ENCODE peak calls at places on chromosomes 2 and 18, in five cellular contexts. M, R, C, U and D are unnamed samples. For H3K27me3, the result is how much of the 10 kb centered on the place peaks cover.

GRCh38 chr2:158234497-158234896 is 132.8 kb downstream of the UPP2 start:
- DNase-seq in M (no peak), R (no peak), C (no peak), U (peak), D (no peak)

GRCh38 chr18:12423393-12423792 is 15.7 kb downstream of the PRELID3A start:
- DNase-seq in M (no peak), R (no peak), C (no peak), U (no peak), D (no peak)

GRCh38 chr2:236919209-236919608 is 166.5 kb upstream of the COPS8 start:
- DNase-seq in M (no peak), R (peak), C (no peak), U (peak), D (no peak)

GRCh38 chr2:187299122-187299906 is 148.7 kb downstream of the CALCRL start:
- DNase-seq in M (no peak), R (peak), C (no peak), U (peak), D (no peak)

GRCh38 chr2:200781626-200782025 is 30.1 kb upstream of the BZW1 start:
- DNase-seq in M (no peak), R (no peak), C (no peak), U (no peak), D (no peak)

GRCh38 chr18:10231220-10231619 is 223.2 kb upstream of the APCDD1 start:
- DNase-seq in M (no peak), R (no peak), C (no peak), U (no peak), D (no peak)

GRCh38 chr2:68319397-68320117 is at the start of gene CNRIP1:
- DNase-seq in M (peak), R (peak), C (no peak), U (peak), D (no peak)

GRCh38 chr2:143903172-143903856 is 616.6 kb downstream of the ZEB2 start:
- DNase-seq in M (no peak), R (peak), C (no peak), U (peak), D (no peak)

GRCh38 chr18:45167109-45167551 is 448.1 kb upstream of the SLC14A2 start:
- DNase-seq in M (no peak), R (peak), C (no peak), U (peak), D (no peak)

GRCh38 chr2:120938132-120938771 is 202.6 kb downstream of the GLI2 start:
- DNase-seq in M (no peak), R (no peak), C (no peak), U (peak), D (no peak)

GRCh38 chr2:141554810-141555209 is 576.0 kb downstream of the LRP1B start:
- DNase-seq in M (no peak), R (no peak), C (no peak), U (peak), D (no peak)

GRCh38 chr18:78692105-78692504 is 287.5 kb upstream of the SALL3 start:
- DNase-seq in M (no peak), R (no peak), C (no peak), U (no peak), D (no peak)

GRCh38 chr2:121095257-121096080 is 189.5 kb downstream of the TFCP2L1 start:
- DNase-seq in M (peak), R (peak), C (no peak), U (peak), D (no peak)

GRCh38 chr18:7645756-7646155 is 78.6 kb downstream of the PTPRM start:
- DNase-seq in M (no peak), R (peak), C (no peak), U (no peak), D (no peak)

GRCh38 chr2:160379399-160379798 is 114.2 kb downstream of the RBMS1 start:
- DNase-seq in M (no peak), R (no peak), C (no peak), U (peak), D (no peak)

GRCh38 chr2:46329803-46330775 is 32.9 kb downstream of the EPAS1 start:
- DNase-seq in M (no peak), R (peak), C (no peak), U (peak), D (peak)

GRCh38 chr18:41973989-41974388 is 19.0 kb downstream of the PIK3C3 start:
- DNase-seq in M (no peak), R (no peak), C (no peak), U (no peak), D (peak)

GRCh38 chr2:208542465-208543041 is 136.0 kb downstream of the PTH2R start:
- DNase-seq in M (no peak), R (no peak), C (no peak), U (no peak), D (peak)

GRCh38 chr2:174325932-174326879 is 8.5 kb upstream of the SP9 start:
- DNase-seq in M (peak), R (no peak), C (no peak), U (peak), D (no peak)

GRCh38 chr2:174327958-174328308 is 6.8 kb upstream of the SP9 start:
- DNase-seq in M (no peak), R (no peak), C (no peak), U (no peak), D (no peak)

GRCh38 chr2:174328309-174329156 is 6.2 kb upstream of the SP9 start:
- DNase-seq in M (no peak), R (no peak), C (no peak), U (no peak), D (no peak)

GRCh38 chr2:174327559-174327897 is 7.2 kb upstream of the SP9 start:
- DNase-seq in M (no peak), R (no peak), C (no peak), U (no peak), D (no peak)

GRCh38 chr2:174326880-174327558 is 7.7 kb upstream of the SP9 start:
- DNase-seq in M (no peak), R (no peak), C (no peak), U (no peak), D (no peak)
- H3K27me3 ChIP-seq in M (half or more), R (under half), C (half or more), U (half or more), D (half or more)

DNA sequence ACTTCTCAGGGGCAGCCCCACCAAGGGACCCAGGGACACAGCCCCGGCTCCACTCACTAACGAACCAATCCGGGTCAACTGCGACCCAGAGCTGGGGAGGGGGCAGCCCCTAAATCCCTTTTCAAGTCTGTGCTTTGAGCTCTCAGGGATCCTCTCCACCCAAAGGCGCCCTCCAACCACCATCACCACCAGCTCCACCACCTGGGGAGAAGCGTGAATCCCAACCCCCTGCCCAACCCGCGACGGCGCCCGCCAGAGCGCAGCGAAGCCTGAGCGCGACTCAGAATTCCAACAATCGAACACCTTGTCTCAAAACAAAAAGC is 513 bp downstream of the DSC3 start:
- DNase-seq in M (no peak), R (no peak), C (no peak), U (no peak), D (no peak)
- H3K27me3 ChIP-seq in M (under half), R (under half), C (under half), U (under half), D (under half)

GRCh38 chr2:219309278-219309677 is at the start of gene PTPRN:
- DNase-seq in M (no peak), R (no peak), C (no peak), U (peak), D (no peak)
- H3K27me3 ChIP-seq in M (under half), R (under half), C (under half), U (under half), D (under half)

GRCh38 chr2:109531896-109532727 is 81.7 kb downstream of the SEPTIN10 start:
- DNase-seq in M (peak), R (no peak), C (no peak), U (no peak), D (no peak)

GRCh38 chr2:109533823-109534222 is 79.9 kb downstream of the SEPTIN10 start:
- DNase-seq in M (no peak), R (no peak), C (no peak), U (no peak), D (no peak)

GRCh38 chr2:109531221-109531620 is 82.5 kb downstream of the SEPTIN10 start:
- DNase-seq in M (peak), R (no peak), C (no peak), U (no peak), D (no peak)

GRCh38 chr2:109530712-109531111 is 83.1 kb downstream of the SEPTIN10 start:
- DNase-seq in M (peak), R (no peak), C (no peak), U (no peak), D (no peak)

GRCh38 chr2:109532728-109533076 is 81.1 kb downstream of the SEPTIN10 start:
- DNase-seq in M (no peak), R (no peak), C (no peak), U (no peak), D (no peak)
- H3K27me3 ChIP-seq in M (under half), R (under half), C (under half), U (under half), D (under half)

GRCh38 chr2:201968476-201968875 is 65.2 kb upstream of the FZD7 start:
- DNase-seq in M (no peak), R (no peak), C (no peak), U (no peak), D (no peak)
- H3K27me3 ChIP-seq in M (under half), R (under half), C (under half), U (under half), D (under half)

DNA sequence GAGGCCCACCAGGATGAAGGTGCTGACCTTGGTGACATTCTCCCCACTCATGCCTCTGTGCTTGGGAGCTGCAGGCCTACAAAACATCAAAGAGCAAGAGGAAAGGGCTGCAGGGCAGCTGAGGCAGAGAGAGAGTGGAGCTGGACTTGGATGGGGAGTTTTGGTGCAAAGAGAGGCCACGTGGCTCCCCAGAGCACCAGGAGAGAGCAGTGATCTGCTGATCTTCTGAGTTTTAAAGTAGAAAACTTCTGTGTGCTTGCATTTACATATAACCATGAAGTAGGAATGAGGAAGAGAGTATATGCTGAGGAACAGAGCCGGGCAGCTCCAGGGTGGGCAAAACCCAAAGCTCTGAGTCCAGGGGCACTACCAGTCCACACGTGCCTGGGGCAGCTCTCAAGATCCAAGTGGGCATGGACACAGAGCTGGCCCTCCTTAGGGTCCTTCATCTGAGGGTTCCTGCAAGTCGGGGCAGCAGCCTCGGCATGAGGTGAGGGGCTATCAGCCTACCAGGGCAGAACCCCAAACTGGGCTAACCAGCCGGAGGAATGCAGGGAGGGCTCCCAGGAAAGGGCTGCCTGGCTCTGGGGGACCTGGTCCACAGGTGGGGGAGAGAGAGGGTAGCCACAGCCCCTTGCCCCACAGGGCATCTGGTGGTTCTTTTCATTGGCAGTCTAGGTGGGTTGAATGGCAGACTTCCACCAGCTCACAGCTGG is at the start of gene OR6B2:
- DNase-seq in M (no peak), R (no peak), C (no peak), U (no peak), D (no peak)
- H3K27me3 ChIP-seq in M (under half), R (under half), C (under half), U (under half), D (under half)